ENCODE peak calls at places on chromosomes 11 and 22, in eight cellular contexts. J, P, Z, Q, F, T, S and X are unnamed samples.

GRCh38 chr22:39132281-39132680 is 20.2 kb downstream of the CBX7 start:
- DNase-seq in J (no peak), P (no peak), Z (no peak), Q (no peak), F (no peak), T (no peak), S (no peak), X (no peak)

GRCh38 chr22:37267128-37267587 is 15.2 kb upstream of the CYTH4 start:
- DNase-seq in J (peak), P (no peak), Z (peak), Q (peak), F (no peak), T (peak), S (no peak), X (peak)

GRCh38 chr11:134893810-134894685 is 482.0 kb upstream of the B3GAT1 start:
- DNase-seq in J (no peak), P (no peak), Z (no peak), Q (no peak), F (no peak), T (no peak), S (no peak), X (no peak)

GRCh38 chr11:103749158-103749557 is 287.3 kb upstream of the DDI1 start:
- DNase-seq in J (no peak), P (no peak), Z (no peak), Q (no peak), F (no peak), T (no peak), S (no peak), X (no peak)

GRCh38 chr22:38067771-38068360 is 10.7 kb downstream of the PICK1 start:
- DNase-seq in J (no peak), P (no peak), Z (no peak), Q (no peak), F (no peak), T (no peak), S (no peak), X (peak)

GRCh38 chr11:15968461-15969130 is 387.8 kb downstream of the SOX6 start:
- DNase-seq in J (no peak), P (no peak), Z (peak), Q (no peak), F (no peak), T (no peak), S (no peak), X (no peak)

GRCh38 chr11:3158131-3158591 is 6.9 kb downstream of the OSBPL5 start:
- DNase-seq in J (no peak), P (no peak), Z (no peak), Q (no peak), F (no peak), T (no peak), S (no peak), X (no peak)

GRCh38 chr11:114059984-114060401 is 482 bp downstream of the ZBTB16 start:
- DNase-seq in J (peak), P (peak), Z (peak), Q (peak), F (no peak), T (no peak), S (no peak), X (peak)

GRCh38 chr11:1283906-1284305 is 25.5 kb downstream of the TOLLIP start:
- DNase-seq in J (no peak), P (no peak), Z (no peak), Q (no peak), F (no peak), T (no peak), S (no peak), X (no peak)

GRCh38 chr22:39574779-39575551 is 4.4 kb downstream of the CACNA1I start:
- DNase-seq in J (no peak), P (no peak), Z (no peak), Q (no peak), F (no peak), T (no peak), S (no peak), X (no peak)

GRCh38 chr22:19066531-19067271 is 55.5 kb downstream of the DGCR2 start:
- DNase-seq in J (no peak), P (no peak), Z (no peak), Q (no peak), F (no peak), T (no peak), S (peak), X (no peak)

GRCh38 chr11:58286249-58286648 is 18.2 kb upstream of the OR10W1 start:
- DNase-seq in J (no peak), P (no peak), Z (peak), Q (no peak), F (no peak), T (no peak), S (no peak), X (peak)

GRCh38 chr22:37678372-37678771 is 2.9 kb downstream of the LGALS1 start:
- DNase-seq in J (no peak), P (no peak), Z (no peak), Q (no peak), F (no peak), T (peak), S (no peak), X (no peak)